ENCODE peak calls at places on chromosomes 13 and 19, in five cellular contexts. One of them, this sample, is unnamed.

GRCh38 chr13:20526664-20527063 is 1.0 kb upstream of the CRYL1 start:
- DNase-seq in sigmoid colon: no peak
- DNase-seq in transverse colon: no peak
- DNase-seq in ascending aorta: no peak
- DNase-seq in CD8-positive, alpha-beta T cell: no peak
- DNase-seq in this sample: no peak

GRCh38 chr13:112880976-112881540 is 88.0 kb upstream of the MCF2L start:
- DNase-seq in sigmoid colon: no peak
- DNase-seq in transverse colon: no peak
- DNase-seq in ascending aorta: no peak
- DNase-seq in CD8-positive, alpha-beta T cell: no peak
- DNase-seq in this sample: no peak

GRCh38 chr13:99926014-99926731 is 45.4 kb downstream of the ZIC5 start:
- DNase-seq in CD8-positive, alpha-beta T cell: no peak
- DNase-seq in transverse colon: peak; percentile 54
- DNase-seq in sigmoid colon: no peak
- DNase-seq in ascending aorta: no peak
- DNase-seq in this sample: no peak

GRCh38 chr19:45117167-45117594 is 24.2 kb downstream of the PPP1R37 start:
- DNase-seq in sigmoid colon: no peak
- DNase-seq in ascending aorta: no peak
- DNase-seq in transverse colon: peak; percentile 65
- DNase-seq in CD8-positive, alpha-beta T cell: peak; percentile 29
- DNase-seq in this sample: no peak

GRCh38 chr13:72132065-72132464 is 265.1 kb upstream of the DACH1 start:
- DNase-seq in CD8-positive, alpha-beta T cell: no peak
- DNase-seq in sigmoid colon: no peak
- DNase-seq in ascending aorta: no peak
- DNase-seq in transverse colon: no peak
- DNase-seq in this sample: no peak

GRCh38 chr19:46442808-46443450 is 14.2 kb upstream of the PNMA8C start:
- DNase-seq in ascending aorta: no peak
- DNase-seq in sigmoid colon: no peak
- DNase-seq in CD8-positive, alpha-beta T cell: no peak
- DNase-seq in transverse colon: no peak
- DNase-seq in this sample: peak; percentile 14

GRCh38 chr19:4930664-4931063 is 21.4 kb downstream of the UHRF1 start:
- DNase-seq in transverse colon: no peak
- DNase-seq in sigmoid colon: no peak
- DNase-seq in CD8-positive, alpha-beta T cell: no peak
- DNase-seq in ascending aorta: no peak
- DNase-seq in this sample: no peak

GRCh38 chr13:26919311-26919710 is 158.7 kb upstream of the GPR12 start:
- DNase-seq in transverse colon: no peak
- DNase-seq in CD8-positive, alpha-beta T cell: no peak
- DNase-seq in ascending aorta: no peak
- DNase-seq in sigmoid colon: no peak
- DNase-seq in this sample: no peak

GRCh38 chr19:55605637-55606470 is at the start of gene ZNF865:
- DNase-seq in CD8-positive, alpha-beta T cell: peak; percentile 69
- DNase-seq in transverse colon: peak; percentile 86
- DNase-seq in ascending aorta: no peak
- DNase-seq in sigmoid colon: peak; percentile 87
- DNase-seq in this sample: peak; percentile 69

GRCh38 chr13:51152713-51153112 is 41.6 kb upstream of the C13orf42 start:
- DNase-seq in ascending aorta: no peak
- DNase-seq in CD8-positive, alpha-beta T cell: no peak
- DNase-seq in sigmoid colon: no peak
- DNase-seq in transverse colon: no peak
- DNase-seq in this sample: peak; percentile 60

GRCh38 chr13:73307481-73307880 is 248.7 kb downstream of the KLF5 start:
- DNase-seq in CD8-positive, alpha-beta T cell: no peak
- DNase-seq in sigmoid colon: no peak
- DNase-seq in transverse colon: peak; percentile 34
- DNase-seq in ascending aorta: no peak
- DNase-seq in this sample: no peak

GRCh38 chr13:51453959-51454703 is 1.3 kb upstream of the INTS6 start:
- DNase-seq in sigmoid colon: peak; percentile 70
- DNase-seq in ascending aorta: no peak
- DNase-seq in CD8-positive, alpha-beta T cell: peak; percentile 21
- DNase-seq in transverse colon: peak; percentile 33
- DNase-seq in this sample: no peak

GRCh38 chr13:52599037-52599852 is 43.0 kb upstream of the HNRNPA1L2 start:
- DNase-seq in transverse colon: no peak
- DNase-seq in CD8-positive, alpha-beta T cell: no peak
- DNase-seq in sigmoid colon: no peak
- DNase-seq in ascending aorta: no peak
- DNase-seq in this sample: no peak

GRCh38 chr19:6802336-6803035 is 30.0 kb downstream of the VAV1 start:
- DNase-seq in sigmoid colon: peak; percentile 67
- DNase-seq in transverse colon: peak; percentile 60
- DNase-seq in ascending aorta: peak; percentile 28
- DNase-seq in CD8-positive, alpha-beta T cell: peak; percentile 79
- DNase-seq in this sample: no peak

GRCh38 chr13:32228330-32229041 is 86.7 kb downstream of the ZAR1L start:
- DNase-seq in ascending aorta: no peak
- DNase-seq in transverse colon: no peak
- DNase-seq in sigmoid colon: no peak
- DNase-seq in CD8-positive, alpha-beta T cell: no peak
- DNase-seq in this sample: no peak

GRCh38 chr19:19486343-19487076 is 28.8 kb downstream of the TSSK6 start:
- DNase-seq in transverse colon: no peak
- DNase-seq in sigmoid colon: no peak
- DNase-seq in ascending aorta: no peak
- DNase-seq in CD8-positive, alpha-beta T cell: no peak
- DNase-seq in this sample: no peak

GRCh38 chr13:30376426-30377311 is 45.6 kb upstream of the UBE2L5 start:
- DNase-seq in transverse colon: peak; percentile 67
- DNase-seq in CD8-positive, alpha-beta T cell: peak; percentile 67
- DNase-seq in ascending aorta: no peak
- DNase-seq in sigmoid colon: no peak
- DNase-seq in this sample: no peak

GRCh38 chr19:39607021-39607420 is 4.7 kb downstream of the LGALS13 start:
- DNase-seq in transverse colon: no peak
- DNase-seq in ascending aorta: no peak
- DNase-seq in sigmoid colon: no peak
- DNase-seq in CD8-positive, alpha-beta T cell: no peak
- DNase-seq in this sample: no peak

GRCh38 chr13:71067164-71067815 is 799.7 kb downstream of the DACH1 start:
- DNase-seq in transverse colon: no peak
- DNase-seq in ascending aorta: no peak
- DNase-seq in sigmoid colon: no peak
- DNase-seq in CD8-positive, alpha-beta T cell: no peak
- DNase-seq in this sample: no peak

GRCh38 chr13:113342820-113343691 is 20.9 kb downstream of the GRTP1 start:
- DNase-seq in ascending aorta: no peak
- DNase-seq in sigmoid colon: no peak
- DNase-seq in CD8-positive, alpha-beta T cell: no peak
- DNase-seq in transverse colon: no peak
- DNase-seq in this sample: no peak

GRCh38 chr13:60707878-60708277 is 310.9 kb downstream of the TDRD3 start:
- DNase-seq in transverse colon: no peak
- DNase-seq in ascending aorta: no peak
- DNase-seq in CD8-positive, alpha-beta T cell: no peak
- DNase-seq in sigmoid colon: no peak
- DNase-seq in this sample: no peak

GRCh38 chr13:41492432-41493267 is 35.3 kb downstream of the RGCC start:
- DNase-seq in ascending aorta: no peak
- DNase-seq in transverse colon: no peak
- DNase-seq in CD8-positive, alpha-beta T cell: peak; percentile 26
- DNase-seq in sigmoid colon: no peak
- DNase-seq in this sample: no peak

GRCh38 chr19:2323707-2324106 is 4.7 kb downstream of the LSM7 start:
- DNase-seq in ascending aorta: no peak
- DNase-seq in sigmoid colon: no peak
- DNase-seq in CD8-positive, alpha-beta T cell: no peak
- DNase-seq in transverse colon: no peak
- DNase-seq in this sample: no peak

GRCh38 chr19:58296086-58296485 is 9.1 kb upstream of the ERVK3-1 start:
- DNase-seq in CD8-positive, alpha-beta T cell: no peak
- DNase-seq in transverse colon: no peak
- DNase-seq in ascending aorta: no peak
- DNase-seq in sigmoid colon: no peak
- DNase-seq in this sample: no peak

DNA sequence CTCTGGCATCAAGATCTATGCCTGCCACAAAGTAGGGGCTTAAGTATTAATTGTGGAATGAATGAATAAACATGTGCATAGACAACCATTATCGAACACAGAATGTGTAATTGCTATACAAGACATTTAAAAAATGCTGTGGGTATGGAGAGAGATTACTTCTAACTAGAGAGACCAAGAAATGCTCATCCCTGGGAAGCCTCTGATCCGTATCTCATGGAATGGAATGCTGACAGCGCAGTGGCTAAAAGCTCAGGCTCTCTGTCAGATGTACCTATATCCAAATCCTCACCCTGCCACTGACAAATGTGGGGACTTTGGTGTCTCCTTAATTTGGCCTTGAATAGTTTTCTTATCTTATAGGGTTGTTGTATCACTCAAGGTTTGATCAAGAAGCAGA is 22.7 kb upstream of the MBNL2 start:
- DNase-seq in sigmoid colon: no peak
- DNase-seq in ascending aorta: no peak
- DNase-seq in CD8-positive, alpha-beta T cell: no peak
- DNase-seq in transverse colon: no peak
- DNase-seq in this sample: no peak
- H3K4me3 ChIP-seq in sigmoid colon: no peak overlapping the region
- H3K4me3 ChIP-seq in ascending aorta: no peak overlapping the region
- H3K4me3 ChIP-seq in CD8-positive, alpha-beta T cell: no peak overlapping the region
- H3K4me3 ChIP-seq in transverse colon: no peak overlapping the region
- H3K4me3 ChIP-seq in this sample: no peak overlapping the region

GRCh38 chr19:17834350-17835181 is 13.2 kb downstream of the JAK3 start:
- DNase-seq in transverse colon: no peak
- DNase-seq in CD8-positive, alpha-beta T cell: no peak
- DNase-seq in sigmoid colon: no peak
- DNase-seq in ascending aorta: no peak
- DNase-seq in this sample: no peak
- TF ChIP-seq CTCF in transverse colon: no peak
- TF ChIP-seq CTCF in CD8-positive, alpha-beta T cell: no peak
- TF ChIP-seq CTCF in sigmoid colon: no peak
- TF ChIP-seq CTCF in ascending aorta: no peak
- TF ChIP-seq CTCF in this sample: peak; percentile 11

GRCh38 chr19:47511681-47512080 is 3.2 kb downstream of the NAPA start:
- DNase-seq in sigmoid colon: no peak
- DNase-seq in transverse colon: no peak
- DNase-seq in ascending aorta: no peak
- DNase-seq in CD8-positive, alpha-beta T cell: no peak
- DNase-seq in this sample: no peak

GRCh38 chr19:47510516-47511127 is 4.2 kb downstream of the NAPA start:
- DNase-seq in ascending aorta: no peak
- DNase-seq in sigmoid colon: no peak
- DNase-seq in CD8-positive, alpha-beta T cell: no peak
- DNase-seq in transverse colon: no peak
- DNase-seq in this sample: no peak

GRCh38 chr19:47512948-47513319 is 1.9 kb downstream of the NAPA start:
- DNase-seq in sigmoid colon: no peak
- DNase-seq in CD8-positive, alpha-beta T cell: no peak
- DNase-seq in ascending aorta: no peak
- DNase-seq in transverse colon: no peak
- DNase-seq in this sample: no peak

GRCh38 chr19:47511128-47511517 is 3.7 kb downstream of the NAPA start:
- DNase-seq in transverse colon: no peak
- DNase-seq in sigmoid colon: no peak
- DNase-seq in ascending aorta: no peak
- DNase-seq in CD8-positive, alpha-beta T cell: no peak
- DNase-seq in this sample: no peak

DNA sequence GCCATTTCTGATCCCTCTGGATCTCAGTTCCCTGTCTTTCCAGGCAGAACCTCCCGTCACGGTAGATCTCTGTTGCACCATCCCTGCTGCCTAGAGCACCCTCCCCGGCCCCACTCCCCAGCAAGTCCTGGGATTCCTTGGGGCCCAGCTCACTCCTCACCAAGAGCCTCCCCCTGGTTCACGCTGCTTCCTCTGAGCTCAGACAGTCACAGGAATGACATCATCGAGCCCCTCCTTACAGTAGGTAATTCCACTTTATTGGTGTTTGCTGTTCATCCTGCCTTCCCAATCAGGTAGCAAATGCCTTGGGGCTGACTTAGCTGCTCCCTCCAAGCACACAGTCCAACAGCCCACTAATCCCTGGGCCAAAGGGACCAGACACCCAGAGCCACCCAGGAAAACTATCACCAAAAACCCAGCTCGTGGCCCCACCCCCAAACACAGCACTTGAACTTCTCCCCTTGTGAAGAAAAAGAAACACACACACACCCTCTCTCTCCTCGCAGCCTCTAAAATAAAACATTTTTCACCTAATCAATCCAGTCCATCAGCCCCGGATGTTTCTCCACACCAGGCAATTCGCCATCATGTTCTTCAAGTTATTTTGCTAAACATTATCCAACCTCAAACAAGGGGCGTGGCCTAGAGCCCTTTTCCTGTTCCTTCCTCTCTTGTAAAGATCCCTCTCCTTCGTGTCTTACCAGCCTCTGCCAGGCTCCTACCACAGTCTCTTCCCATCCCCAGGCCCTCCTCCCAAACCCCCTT is 2.5 kb downstream of the NAPA start:
- DNase-seq in ascending aorta: no peak
- DNase-seq in transverse colon: peak; percentile 77
- DNase-seq in CD8-positive, alpha-beta T cell: no peak
- DNase-seq in sigmoid colon: no peak
- DNase-seq in this sample: no peak
- H3K4me3 ChIP-seq in ascending aorta: peak overlapping the region; percentile 84
- H3K4me3 ChIP-seq in transverse colon: peak overlapping the region; percentile 82
- H3K4me3 ChIP-seq in CD8-positive, alpha-beta T cell: peak overlapping the region; percentile 0
- H3K4me3 ChIP-seq in sigmoid colon: no peak overlapping the region
- H3K4me3 ChIP-seq in this sample: no peak overlapping the region

GRCh38 chr13:23637813-23638212 is 67.6 kb downstream of the TNFRSF19 start:
- DNase-seq in sigmoid colon: no peak
- DNase-seq in CD8-positive, alpha-beta T cell: no peak
- DNase-seq in transverse colon: no peak
- DNase-seq in ascending aorta: no peak
- DNase-seq in this sample: no peak

GRCh38 chr13:23636360-23636759 is 66.1 kb downstream of the TNFRSF19 start:
- DNase-seq in CD8-positive, alpha-beta T cell: no peak
- DNase-seq in transverse colon: no peak
- DNase-seq in sigmoid colon: no peak
- DNase-seq in ascending aorta: no peak
- DNase-seq in this sample: no peak

GRCh38 chr13:23631676-23632622 is 61.7 kb downstream of the TNFRSF19 start:
- DNase-seq in transverse colon: no peak
- DNase-seq in CD8-positive, alpha-beta T cell: no peak
- DNase-seq in ascending aorta: no peak
- DNase-seq in sigmoid colon: no peak
- DNase-seq in this sample: no peak

GRCh38 chr13:23632741-23633140 is 62.5 kb downstream of the TNFRSF19 start:
- DNase-seq in transverse colon: no peak
- DNase-seq in sigmoid colon: no peak
- DNase-seq in CD8-positive, alpha-beta T cell: no peak
- DNase-seq in ascending aorta: no peak
- DNase-seq in this sample: no peak

DNA sequence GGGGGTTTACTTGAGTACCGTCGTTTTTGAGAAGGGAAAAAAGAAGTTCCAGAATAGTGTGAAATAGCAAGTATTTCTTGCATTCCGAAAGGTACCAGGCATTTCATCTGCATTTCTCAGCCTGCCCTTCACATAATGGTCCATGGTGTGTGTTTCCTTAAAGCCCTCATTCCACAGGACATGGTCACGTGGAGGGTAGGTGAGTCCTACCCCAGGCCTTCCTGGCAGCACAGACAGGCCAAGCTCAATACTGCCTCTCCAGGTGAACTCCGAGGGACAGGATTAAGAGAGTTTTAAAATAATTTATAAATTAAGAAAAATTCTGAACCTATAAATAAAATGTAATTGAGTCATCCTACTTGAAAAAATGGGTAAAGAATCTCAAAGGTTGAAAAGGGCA is 64.7 kb downstream of the TNFRSF19 start:
- DNase-seq in sigmoid colon: no peak
- DNase-seq in transverse colon: no peak
- DNase-seq in CD8-positive, alpha-beta T cell: no peak
- DNase-seq in ascending aorta: no peak
- DNase-seq in this sample: no peak
- TF ChIP-seq CTCF in sigmoid colon: no peak
- TF ChIP-seq CTCF in transverse colon: no peak
- TF ChIP-seq CTCF in CD8-positive, alpha-beta T cell: no peak
- TF ChIP-seq CTCF in ascending aorta: no peak
- TF ChIP-seq CTCF in this sample: peak; percentile 14